ENCODE peak calls at places on chromosomes 13 and 19, in six cellular contexts. V, W, H, C, T and P are unnamed samples.

GRCh38 chr19:22545751-22546150 is 88.4 kb upstream of the ZNF492 start:
- DNase-seq in T (no peak), W (peak), H (peak), V (peak), C (no peak), P (peak)

GRCh38 chr13:96091164-96091931 is 1.4 kb downstream of the HS6ST3 start:
- DNase-seq in W (no peak), T (no peak), H (peak), V (no peak), C (no peak), P (no peak)

GRCh38 chr13:51728275-51728673 is 75.7 kb downstream of the DHRS12 start:
- DNase-seq in W (no peak), V (no peak), H (no peak), C (no peak), T (no peak), P (no peak)

GRCh38 chr19:21269813-21270212 is 59.4 kb downstream of the ZNF708 start:
- DNase-seq in H (no peak), W (no peak), V (no peak), C (no peak), T (no peak), P (no peak)

GRCh38 chr13:51243227-51243626 is 21.0 kb downstream of the FAM124A start:
- DNase-seq in T (no peak), W (no peak), V (no peak), H (no peak), C (no peak), P (no peak)

GRCh38 chr13:30831515-30831914 is 74.6 kb upstream of the MEDAG start:
- DNase-seq in W (no peak), T (no peak), C (no peak), V (peak), H (no peak), P (no peak)

GRCh38 chr19:10718205-10719196 is 622 bp downstream of the DNM2 start:
- DNase-seq in T (no peak), V (no peak), W (peak), C (no peak), H (peak), P (no peak)

GRCh38 chr19:49458567-49458903 is 5.5 kb downstream of the ALDH16A1 start:
- DNase-seq in H (no peak), T (no peak), W (no peak), V (no peak), C (no peak), P (no peak)

GRCh38 chr19:12580180-12580694 is 29.0 kb upstream of the ZNF564 start:
- DNase-seq in H (no peak), C (peak), T (no peak), V (no peak), W (no peak), P (no peak)

GRCh38 chr13:37109080-37109678 is 3.7 kb upstream of the CSNK1A1L start:
- DNase-seq in T (no peak), V (peak), C (no peak), H (no peak), W (peak), P (peak)

GRCh38 chr19:39317476-39317875 is 3.2 kb downstream of the LRFN1 start:
- DNase-seq in W (no peak), V (no peak), C (no peak), H (no peak), T (no peak), P (no peak)

GRCh38 chr13:25778302-25778701 is 273.5 kb downstream of the SHISA2 start:
- DNase-seq in H (no peak), T (no peak), V (no peak), W (no peak), C (no peak), P (no peak)

GRCh38 chr13:25180450-25180794 is 8.3 kb upstream of the AMER2 start:
- DNase-seq in W (no peak), V (no peak), T (no peak), C (no peak), H (no peak), P (no peak)

GRCh38 chr19:49786432-49786831 is 19.6 kb downstream of the AP2A1 start:
- DNase-seq in V (no peak), H (peak), C (peak), W (no peak), T (no peak), P (no peak)

GRCh38 chr19:4923379-4923747 is 14.1 kb downstream of the UHRF1 start:
- DNase-seq in C (no peak), T (no peak), V (no peak), W (no peak), H (no peak), P (no peak)

GRCh38 chr19:2469102-2469914 is 6.6 kb upstream of the GADD45B start:
- DNase-seq in H (no peak), V (no peak), W (no peak), T (no peak), C (no peak), P (no peak)

GRCh38 chr19:50362656-50363424 is 2.6 kb downstream of the NAPSA start:
- DNase-seq in C (no peak), T (no peak), W (no peak), V (no peak), H (no peak), P (no peak)

GRCh38 chr13:48126944-48127814 is 32.3 kb upstream of the MED4 start:
- DNase-seq in W (peak), V (peak), H (peak), T (peak), C (peak), P (peak)

GRCh38 chr19:18488838-18489626 is 32.8 kb downstream of the ELL start:
- DNase-seq in H (no peak), W (peak), V (peak), C (no peak), T (no peak), P (no peak)

GRCh38 chr13:44211753-44212152 is 161.9 kb upstream of the SERP2 start:
- DNase-seq in H (no peak), V (no peak), C (no peak), W (no peak), T (no peak), P (no peak)

GRCh38 chr13:98521876-98522275 is 55.0 kb downstream of the STK24 start:
- DNase-seq in C (no peak), T (peak), V (no peak), H (no peak), W (no peak), P (no peak)

GRCh38 chr13:42497798-42498197 is 76.2 kb upstream of the TNFSF11 start:
- DNase-seq in V (no peak), H (no peak), W (peak), T (no peak), C (peak), P (no peak)

DNA sequence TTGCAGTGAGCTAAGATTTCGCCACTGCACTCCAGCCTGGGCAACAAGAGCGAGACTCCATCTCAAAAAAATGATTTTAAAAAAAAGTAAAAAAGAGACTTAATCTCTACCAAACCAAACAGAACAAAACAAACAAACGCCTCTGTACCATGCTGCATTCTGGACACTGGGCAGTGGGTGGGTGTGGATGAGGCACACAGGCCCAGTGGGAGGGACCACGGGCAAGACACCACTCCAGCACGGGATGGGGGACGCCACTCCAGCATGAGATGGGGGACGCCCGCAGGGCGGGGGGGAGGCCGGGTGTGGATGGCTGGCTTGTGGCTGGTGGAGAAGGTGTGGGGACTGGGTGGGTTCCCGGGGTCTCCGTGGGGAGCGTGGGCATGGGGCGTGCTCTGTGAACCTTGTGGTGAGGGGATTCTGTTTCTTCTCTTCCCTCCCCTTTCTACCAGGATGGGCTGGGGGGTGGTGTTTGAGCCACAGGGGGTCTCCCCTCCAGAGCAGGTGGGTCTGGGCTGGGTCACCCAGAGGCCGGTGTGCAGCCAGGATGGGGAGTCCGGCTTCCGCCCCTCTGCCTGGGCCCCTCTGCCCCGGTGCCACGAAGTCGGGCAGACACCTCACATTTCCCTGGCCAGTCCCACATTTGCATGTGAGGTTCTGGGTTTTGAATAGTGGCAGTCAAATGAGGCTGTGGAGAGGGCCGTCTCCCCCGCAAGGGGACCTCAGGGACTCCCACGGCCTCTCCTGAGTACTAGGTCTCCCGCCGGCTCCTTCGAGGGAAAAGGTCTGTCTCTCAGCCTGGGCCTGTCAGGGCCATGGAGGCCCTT is 23.9 kb upstream of the MATK start:
- DNase-seq in W (peak), V (no peak), H (no peak), T (no peak), C (no peak), P (no peak)
- H3K4me3 ChIP-seq in W (peak), V (no peak), H (no peak), T (no peak), C (no peak), P (no peak)

DNA sequence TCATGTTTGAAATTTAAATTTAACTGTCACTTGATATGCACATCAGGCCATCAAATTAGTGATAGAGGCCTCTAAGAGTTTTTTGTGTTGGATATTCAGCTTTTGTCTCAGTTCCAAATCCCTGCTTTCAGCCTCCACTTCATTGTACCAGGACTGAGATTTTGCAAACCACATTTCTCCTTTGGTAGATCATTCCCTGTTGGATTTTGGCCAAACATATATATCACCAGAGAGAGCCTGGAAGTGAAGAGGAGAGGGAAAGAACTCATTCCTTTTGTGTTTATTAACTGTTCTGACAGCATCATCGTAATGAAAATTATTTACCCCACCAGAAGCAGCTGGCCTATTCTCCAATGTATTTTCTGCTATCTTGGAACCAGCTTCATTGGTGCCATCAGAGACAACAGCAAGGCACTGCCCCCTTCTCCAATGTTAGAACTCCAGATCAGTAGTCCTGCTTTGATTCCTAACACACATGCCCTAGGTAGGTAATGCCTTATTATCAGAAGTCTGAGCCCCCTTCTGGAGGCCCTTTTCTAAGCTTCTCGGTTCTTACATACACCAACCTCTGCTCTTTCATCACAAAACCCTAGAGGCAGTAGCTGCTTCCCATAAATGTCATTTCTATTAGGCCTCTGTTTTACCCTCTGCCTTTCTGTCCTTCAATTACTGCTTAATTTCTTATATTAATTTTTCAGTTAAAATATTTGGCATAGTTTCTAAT is 65.1 kb upstream of the KLHL1 start:
- DNase-seq in C (no peak), H (no peak), T (no peak), W (no peak), V (no peak), P (no peak)
- H3K4me3 ChIP-seq in C (no peak), H (no peak), T (no peak), W (no peak), V (no peak), P (no peak)

DNA sequence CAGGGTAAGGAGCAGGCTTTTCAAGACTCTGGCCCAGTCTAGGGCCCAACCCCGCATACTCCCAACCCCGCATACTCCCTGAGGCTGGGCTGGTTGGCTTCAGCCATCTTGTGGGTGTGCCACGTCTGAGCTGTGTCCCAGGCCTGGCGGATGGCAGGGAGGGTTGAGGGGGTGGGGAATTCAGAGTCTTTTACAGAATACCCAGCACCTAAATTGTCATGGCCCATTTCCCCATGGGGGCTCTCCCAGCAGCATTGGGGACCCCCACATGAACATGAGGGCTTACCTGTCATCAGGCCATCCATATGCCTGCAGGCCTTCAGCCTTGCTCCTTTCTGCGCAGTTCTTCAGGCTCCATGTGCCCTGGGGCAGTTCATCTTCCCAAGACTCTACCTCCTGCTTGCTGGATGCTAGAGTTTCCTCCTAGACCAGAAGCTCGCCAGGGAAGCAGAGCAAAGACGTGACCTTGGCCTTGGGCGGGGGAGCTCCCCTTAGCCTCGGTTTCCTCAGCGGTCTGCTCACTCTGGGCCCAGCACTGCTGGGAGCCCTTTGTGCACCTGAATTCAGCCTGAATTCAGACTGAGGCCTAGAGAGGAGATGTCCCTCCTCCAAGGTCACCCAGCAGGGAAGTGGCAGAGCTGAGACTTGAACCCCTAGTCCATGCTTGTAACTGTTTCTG is 9.2 kb downstream of the PPP5C start:
- DNase-seq in H (no peak), T (no peak), V (no peak), W (no peak), C (no peak), P (no peak)
- H3K4me3 ChIP-seq in H (no peak), T (no peak), V (no peak), W (no peak), C (no peak), P (no peak)

DNA sequence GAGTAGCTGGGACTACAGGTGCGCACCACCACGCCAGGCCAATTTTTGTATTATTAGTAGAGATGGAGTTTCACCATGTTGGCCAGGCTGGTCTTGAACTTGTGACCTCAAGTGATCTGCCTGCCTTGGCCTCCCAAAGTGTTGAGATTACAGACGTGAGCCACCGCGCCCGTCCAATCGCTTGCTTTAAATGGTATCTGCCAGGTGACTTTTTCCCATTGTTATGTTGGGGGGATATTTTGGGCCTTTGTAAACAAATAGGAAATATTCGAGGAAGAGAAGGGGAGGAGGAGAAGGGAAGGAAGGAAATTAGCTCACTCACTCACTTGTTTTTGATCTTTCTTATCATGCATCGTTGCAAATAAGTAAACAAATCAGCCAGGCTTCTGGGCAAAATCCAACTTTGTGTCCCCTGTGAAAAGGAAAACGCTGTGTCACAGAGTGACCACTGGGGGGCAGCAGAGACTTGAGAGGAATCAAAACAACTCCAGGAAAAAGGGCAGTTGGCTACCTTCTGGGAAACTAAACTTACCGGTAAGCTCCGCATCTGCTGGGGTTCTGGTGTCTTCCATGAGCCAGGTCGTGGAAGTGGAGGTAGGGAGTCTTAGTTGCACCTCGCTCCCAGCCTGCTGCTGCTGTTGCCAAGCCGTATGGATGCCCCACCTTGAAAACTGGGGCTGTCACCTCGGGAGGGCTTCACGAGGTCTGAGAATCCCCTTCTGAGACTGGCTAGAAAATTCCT is 9.3 kb upstream of the RANBP3 start:
- DNase-seq in W (peak), T (peak), H (peak), V (peak), C (peak), P (peak)
- H3K4me3 ChIP-seq in W (no peak), T (peak), H (peak), V (no peak), C (peak), P (peak)